ENCODE peak calls at places on chromosomes 1 and 21, in seven cellular contexts. T is CD4-positive, alpha-beta T cell; B is H9; L is transverse colon; X is MM.1S; G is spleen; J is heart left ventricle. E is an unnamed sample.

GRCh38 chr21:15332572-15332971 is 267.8 kb upstream of the NRIP1 start:
- DNase-seq in T (no peak), B (no peak), L (no peak), X (no peak), G (no peak), J (no peak), E (no peak)

GRCh38 chr1:228097333-228098081 is 5.6 kb downstream of the C1orf35 start:
- DNase-seq in T (no peak), B (peak; percentile 21), L (no peak), X (no peak), G (peak; percentile 75), J (no peak), E (no peak)

GRCh38 chr1:29757866-29758763 is 521.8 kb downstream of the PTPRU start:
- DNase-seq in T (no peak), B (peak; percentile 14), L (no peak), X (no peak), G (no peak), J (no peak), E (no peak)

GRCh38 chr1:236039736-236040670 is 24.9 kb downstream of the NID1 start:
- DNase-seq in T (no peak), B (no peak), L (no peak), X (no peak), G (no peak), J (no peak), E (no peak)

GRCh38 chr21:41953831-41954653 is at the start of gene C2CD2:
- DNase-seq in T (no peak), B (peak; percentile 80), L (peak; percentile 65), X (peak; percentile 57), G (peak; percentile 87), J (peak; percentile 88), E (peak; percentile 67)

GRCh38 chr1:67889940-67890567 is 56.8 kb upstream of the GNG12 start:
- DNase-seq in T (no peak), B (no peak), L (no peak), X (no peak), G (no peak), J (no peak), E (no peak)

GRCh38 chr1:70436617-70437236 is 25.7 kb downstream of the CTH start:
- DNase-seq in T (no peak), B (no peak), L (no peak), X (no peak), G (no peak), J (no peak), E (no peak)

GRCh38 chr1:226186124-226187018 is at the start of gene ACBD3:
- DNase-seq in T (peak; percentile 76), B (peak; percentile 93), L (peak; percentile 90), X (peak; percentile 92), G (peak; percentile 97), J (peak; percentile 91), E (peak; percentile 88)

DNA sequence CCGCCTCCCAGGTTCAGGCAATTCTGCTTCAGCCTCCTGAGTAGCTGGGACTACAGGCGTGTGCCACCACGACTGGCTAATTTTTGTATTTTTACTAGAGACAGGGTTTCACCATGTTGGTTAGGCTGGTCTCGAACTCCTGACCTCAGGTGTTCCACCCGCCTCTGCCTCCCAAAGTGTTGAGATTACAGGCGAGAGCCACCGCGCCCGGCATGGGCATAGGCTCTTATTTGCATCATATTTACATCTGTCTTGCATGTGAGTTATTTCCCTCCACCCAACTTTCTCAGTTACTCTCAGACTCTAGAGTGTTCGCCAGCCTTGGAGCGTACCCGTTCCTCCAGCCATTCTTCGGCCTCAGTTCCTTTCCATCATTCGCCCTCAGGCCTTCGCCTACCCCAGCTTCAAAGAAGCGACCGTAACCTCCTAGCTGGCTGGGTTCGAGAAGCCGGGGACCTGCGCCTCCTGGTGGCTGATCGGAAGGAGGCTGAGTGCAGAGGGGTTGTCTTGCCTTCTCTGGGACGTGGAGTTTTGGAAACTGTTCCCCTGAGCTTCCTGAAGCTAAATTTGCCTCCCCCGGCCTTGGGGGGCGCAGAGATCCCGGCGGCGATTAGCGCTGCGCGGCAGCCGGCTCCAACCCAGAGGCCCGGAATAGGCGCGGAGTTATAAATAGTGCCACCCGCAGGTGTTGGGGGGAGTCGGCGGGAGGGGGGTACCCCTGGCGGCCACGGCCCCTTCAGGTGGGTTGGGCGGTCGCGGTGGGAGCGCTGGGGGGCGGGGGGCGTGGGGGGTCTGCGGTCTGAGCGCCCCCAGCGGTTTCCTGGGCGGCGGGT is 3.6 kb upstream of the ZBTB7B start:
- DNase-seq in T (peak; percentile 62), B (peak; percentile 89), L (peak; percentile 78), X (peak; percentile 92), G (peak; percentile 90), J (peak; percentile 82), E (peak; percentile 58)
- TF ChIP-seq CTCF in T (peak; percentile 86), B (peak; percentile 90), L (peak; percentile 93), X (peak; percentile 99), G (peak; percentile 72), J (peak; percentile 80), E (peak; percentile 60)

GRCh38 chr1:25689686-25690381 is 73.2 kb downstream of the MAN1C1 start:
- DNase-seq in T (no peak), B (no peak), L (no peak), X (no peak), G (no peak), J (no peak), E (no peak)

GRCh38 chr1:25685938-25686665 is 69.5 kb downstream of the MAN1C1 start:
- DNase-seq in T (no peak), B (no peak), L (no peak), X (no peak), G (peak; percentile 16), J (no peak), E (no peak)

GRCh38 chr1:25690396-25690956 is 73.9 kb downstream of the MAN1C1 start:
- DNase-seq in T (no peak), B (no peak), L (no peak), X (no peak), G (no peak), J (no peak), E (no peak)

GRCh38 chr1:25687221-25688017 is 70.8 kb downstream of the MAN1C1 start:
- DNase-seq in T (no peak), B (no peak), L (no peak), X (no peak), G (peak; percentile 50), J (no peak), E (no peak)

GRCh38 chr1:25688390-25689119 is 72.0 kb downstream of the MAN1C1 start:
- DNase-seq in T (no peak), B (no peak), L (peak; percentile 33), X (no peak), G (no peak), J (no peak), E (no peak)
- H3K27me3 ChIP-seq in T (no peaks in the 10 kb centered on the region), B (no peaks in the 10 kb centered on the region), L (no peaks in the 10 kb centered on the region), X (no peaks in the 10 kb centered on the region), G (no peaks in the 10 kb centered on the region), J (no peaks in the 10 kb centered on the region), E (no peaks in the 10 kb centered on the region)

GRCh38 chr1:101996830-101997485 is at the start of gene OLFM3:
- DNase-seq in T (no peak), B (peak; percentile 87), L (no peak), X (no peak), G (peak; percentile 60), J (no peak), E (peak; percentile 10)
- TF ChIP-seq CTCF in T (no peak), B (no peak), L (no peak), X (no peak), G (no peak), J (no peak), E (no peak)

GRCh38 chr1:6481820-6482471 is 9.5 kb downstream of the PLEKHG5 start:
- DNase-seq in T (no peak), B (no peak), L (no peak), X (no peak), G (no peak), J (no peak), E (no peak)
- H3K27me3 ChIP-seq in T (peaks cover 21% of the 10 kb centered on the region), B (no peaks in the 10 kb centered on the region), L (peaks cover 19% of the 10 kb centered on the region), X (peaks cover 82% of the 10 kb centered on the region), G (peaks cover 19% of the 10 kb centered on the region), J (peaks cover 23% of the 10 kb centered on the region), E (no peaks in the 10 kb centered on the region)